ENCODE peak calls at places on chromosomes 5 and 9, in eight cellular contexts. T, B, K, P, I, G, Z and W are unnamed samples.
A peak's percentile ranks its signal among the peaks of the same experiment; 100 is the strongest.

GRCh38 chr5:121976979-121977378 is 15.2 kb downstream of the SRFBP1 start:
- DNase-seq in I (no peak), Z (no peak), G (no peak), T (peak; percentile 54), P (no peak), K (no peak), B (no peak), W (no peak)

GRCh38 chr9:124754289-124754688 is 16.8 kb downstream of the NR6A1 start:
- DNase-seq in I (no peak), Z (no peak), T (peak; percentile 35), G (no peak), B (no peak), P (peak; percentile 74), K (no peak), W (no peak)

GRCh38 chr5:97735209-97735608 is 552.2 kb upstream of the RIOK2 start:
- DNase-seq in Z (no peak), P (no peak), T (peak; percentile 64), K (no peak), G (no peak), I (no peak), B (no peak), W (no peak)

GRCh38 chr5:77635617-77636422 is 2.7 kb downstream of the OTP start:
- DNase-seq in Z (no peak), T (no peak), B (no peak), I (no peak), P (peak; percentile 76), K (no peak), G (no peak), W (peak; percentile 60)

GRCh38 chr5:145697251-145698016 is 137.7 kb downstream of the PRELID2 start:
- DNase-seq in B (peak; percentile 46), K (no peak), I (no peak), G (peak; percentile 29), Z (no peak), P (peak; percentile 52), T (peak; percentile 47), W (no peak)

GRCh38 chr5:171462928-171463843 is 43.7 kb downstream of the FGF18 start:
- DNase-seq in K (no peak), B (no peak), Z (no peak), I (no peak), T (no peak), P (no peak), G (no peak), W (no peak)

GRCh38 chr5:6713274-6714181 is at the start of gene TENT4A:
- DNase-seq in Z (no peak), K (no peak), I (no peak), G (no peak), T (no peak), B (no peak), P (peak; percentile 35), W (no peak)

GRCh38 chr5:141476132-141476909 is 555 bp downstream of the PCDHGC3 start:
- DNase-seq in B (peak; percentile 70), Z (no peak), I (peak; percentile 62), K (no peak), P (peak; percentile 83), T (peak; percentile 80), G (no peak), W (peak; percentile 3)

GRCh38 chr5:138503487-138504270 is 38.4 kb downstream of the EGR1 start:
- DNase-seq in I (no peak), K (no peak), G (peak; percentile 69), B (peak; percentile 77), P (peak; percentile 78), Z (no peak), T (peak; percentile 66), W (no peak)

GRCh38 chr5:149658299-149658698 is 71.8 kb upstream of the PPARGC1B start:
- DNase-seq in K (no peak), G (no peak), Z (no peak), P (no peak), I (no peak), B (no peak), T (no peak), W (no peak)

GRCh38 chr5:134944630-134945029 is 23.1 kb upstream of the CATSPER3 start:
- DNase-seq in G (no peak), Z (no peak), P (no peak), B (no peak), T (no peak), K (no peak), I (no peak), W (no peak)

GRCh38 chr9:10112070-10112469 is 500.7 kb downstream of the PTPRD start:
- DNase-seq in G (no peak), P (no peak), I (no peak), T (no peak), B (no peak), Z (no peak), K (no peak), W (no peak)

GRCh38 chr5:852018-852417 is 1.2 kb upstream of the ZDHHC11 start:
- DNase-seq in T (no peak), B (no peak), Z (no peak), G (no peak), K (no peak), I (no peak), P (no peak), W (no peak)

GRCh38 chr5:55063220-55063863 is 39.1 kb upstream of the GZMA start:
- DNase-seq in Z (no peak), K (no peak), I (no peak), T (peak; percentile 83), G (no peak), P (no peak), B (no peak), W (no peak)

GRCh38 chr5:155530046-155530445 is 516.5 kb downstream of the KIF4B start:
- DNase-seq in K (no peak), Z (no peak), G (no peak), I (no peak), T (peak; percentile 16), P (no peak), B (no peak), W (no peak)

GRCh38 chr5:169431386-169431785 is 130.4 kb upstream of the SLIT3 start:
- DNase-seq in B (peak; percentile 49), P (no peak), G (no peak), K (no peak), T (peak; percentile 28), Z (no peak), I (no peak), W (no peak)